ENCODE peak calls at places on chromosomes 5 and 9, in five cellular contexts. One of them, this sample, is unnamed.

GRCh38 chr9:22052376-22052945 is 43.4 kb upstream of the CDKN2B start:
- DNase-seq in upper lobe of left lung: no peak
- DNase-seq in K562: no peak
- DNase-seq in SK-N-SH: no peak
- DNase-seq in HepG2: peak
- DNase-seq in this sample: peak

GRCh38 chr5:32311404-32312193 is 1.1 kb downstream of the MTMR12 start:
- DNase-seq in HepG2: no peak
- DNase-seq in K562: peak
- DNase-seq in SK-N-SH: peak
- DNase-seq in upper lobe of left lung: no peak
- DNase-seq in this sample: no peak

GRCh38 chr9:76926324-76926731 is 20.4 kb upstream of the PRUNE2 start:
- DNase-seq in K562: no peak
- DNase-seq in HepG2: no peak
- DNase-seq in SK-N-SH: no peak
- DNase-seq in upper lobe of left lung: no peak
- DNase-seq in this sample: no peak

GRCh38 chr9:134630393-134630790 is 11.2 kb upstream of the COL5A1 start:
- DNase-seq in SK-N-SH: no peak
- DNase-seq in K562: no peak
- DNase-seq in HepG2: no peak
- DNase-seq in upper lobe of left lung: peak
- DNase-seq in this sample: no peak

GRCh38 chr9:110179734-110180133 is 28.2 kb downstream of the C9orf152 start:
- DNase-seq in K562: no peak
- DNase-seq in upper lobe of left lung: no peak
- DNase-seq in SK-N-SH: no peak
- DNase-seq in HepG2: no peak
- DNase-seq in this sample: no peak

GRCh38 chr9:297104-297794 is 82.6 kb downstream of the DOCK8 start:
- DNase-seq in HepG2: no peak
- DNase-seq in K562: no peak
- DNase-seq in upper lobe of left lung: no peak
- DNase-seq in SK-N-SH: no peak
- DNase-seq in this sample: no peak

GRCh38 chr5:179406031-179406681 is 60.9 kb upstream of the ADAMTS2 start:
- DNase-seq in K562: no peak
- DNase-seq in HepG2: no peak
- DNase-seq in upper lobe of left lung: no peak
- DNase-seq in SK-N-SH: no peak
- DNase-seq in this sample: peak

GRCh38 chr9:91847576-91847975 is 102.5 kb downstream of the ROR2 start:
- DNase-seq in HepG2: no peak
- DNase-seq in K562: no peak
- DNase-seq in SK-N-SH: peak
- DNase-seq in upper lobe of left lung: no peak
- DNase-seq in this sample: no peak

GRCh38 chr9:38059233-38059936 is 9.6 kb downstream of the SHB start:
- DNase-seq in HepG2: peak
- DNase-seq in SK-N-SH: no peak
- DNase-seq in upper lobe of left lung: no peak
- DNase-seq in K562: no peak
- DNase-seq in this sample: no peak

GRCh38 chr9:132507670-132508469 is 74.5 kb upstream of the BARHL1 start:
- DNase-seq in upper lobe of left lung: peak
- DNase-seq in HepG2: peak
- DNase-seq in SK-N-SH: peak
- DNase-seq in K562: peak
- DNase-seq in this sample: no peak

GRCh38 chr9:82554381-82554780 is 508.6 kb downstream of the RASEF start:
- DNase-seq in HepG2: no peak
- DNase-seq in SK-N-SH: peak
- DNase-seq in K562: no peak
- DNase-seq in upper lobe of left lung: no peak
- DNase-seq in this sample: no peak

GRCh38 chr5:28012538-28012937 is 974.2 kb upstream of the CDH9 start:
- DNase-seq in K562: peak
- DNase-seq in SK-N-SH: no peak
- DNase-seq in HepG2: peak
- DNase-seq in upper lobe of left lung: no peak
- DNase-seq in this sample: no peak

GRCh38 chr5:107169871-107170270 is 500.9 kb downstream of the EFNA5 start:
- DNase-seq in upper lobe of left lung: no peak
- DNase-seq in SK-N-SH: no peak
- DNase-seq in K562: no peak
- DNase-seq in HepG2: no peak
- DNase-seq in this sample: no peak

GRCh38 chr9:133256057-133256461 is 18.9 kb downstream of the ABO start:
- DNase-seq in K562: no peak
- DNase-seq in HepG2: no peak
- DNase-seq in upper lobe of left lung: peak
- DNase-seq in SK-N-SH: no peak
- DNase-seq in this sample: no peak

GRCh38 chr9:88511906-88512305 is 23.1 kb upstream of the NXNL2 start:
- DNase-seq in SK-N-SH: no peak
- DNase-seq in upper lobe of left lung: no peak
- DNase-seq in K562: no peak
- DNase-seq in HepG2: no peak
- DNase-seq in this sample: no peak

GRCh38 chr5:157744055-157745011 is 821 bp downstream of the LSM11 start:
- DNase-seq in HepG2: no peak
- DNase-seq in K562: peak
- DNase-seq in SK-N-SH: peak
- DNase-seq in upper lobe of left lung: no peak
- DNase-seq in this sample: no peak

GRCh38 chr5:171367424-171368370 is 20.0 kb upstream of the NPM1 start:
- DNase-seq in upper lobe of left lung: no peak
- DNase-seq in HepG2: no peak
- DNase-seq in SK-N-SH: no peak
- DNase-seq in K562: no peak
- DNase-seq in this sample: no peak

GRCh38 chr9:72169185-72169584 is 19.9 kb downstream of the GDA start:
- DNase-seq in SK-N-SH: no peak
- DNase-seq in K562: no peak
- DNase-seq in HepG2: no peak
- DNase-seq in upper lobe of left lung: no peak
- DNase-seq in this sample: no peak

GRCh38 chr5:52007230-52007858 is 624.1 kb downstream of the ISL1 start:
- DNase-seq in HepG2: peak
- DNase-seq in SK-N-SH: peak
- DNase-seq in K562: peak
- DNase-seq in upper lobe of left lung: no peak
- DNase-seq in this sample: no peak

GRCh38 chr5:91331705-91332104 is 51.4 kb downstream of the ARRDC3 start:
- DNase-seq in upper lobe of left lung: no peak
- DNase-seq in K562: no peak
- DNase-seq in HepG2: no peak
- DNase-seq in SK-N-SH: no peak
- DNase-seq in this sample: no peak

GRCh38 chr9:91162784-91163440 is 198.8 kb downstream of the AUH start:
- DNase-seq in HepG2: no peak
- DNase-seq in upper lobe of left lung: no peak
- DNase-seq in SK-N-SH: no peak
- DNase-seq in K562: peak
- DNase-seq in this sample: no peak

GRCh38 chr9:92071634-92072033 is 43.6 kb downstream of the SPTLC1 start:
- DNase-seq in SK-N-SH: no peak
- DNase-seq in K562: peak
- DNase-seq in HepG2: no peak
- DNase-seq in upper lobe of left lung: no peak
- DNase-seq in this sample: no peak

GRCh38 chr5:79935992-79936643 is 54.9 kb downstream of the MTX3 start:
- DNase-seq in upper lobe of left lung: no peak
- DNase-seq in K562: no peak
- DNase-seq in HepG2: no peak
- DNase-seq in SK-N-SH: no peak
- DNase-seq in this sample: no peak

GRCh38 chr9:130017035-130017909 is 25.7 kb downstream of the FNBP1 start:
- DNase-seq in HepG2: no peak
- DNase-seq in K562: no peak
- DNase-seq in upper lobe of left lung: no peak
- DNase-seq in SK-N-SH: no peak
- DNase-seq in this sample: no peak

GRCh38 chr5:33036128-33036527 is 325.0 kb downstream of the NPR3 start:
- DNase-seq in K562: no peak
- DNase-seq in HepG2: no peak
- DNase-seq in SK-N-SH: no peak
- DNase-seq in upper lobe of left lung: no peak
- DNase-seq in this sample: no peak

GRCh38 chr5:1291611-1292080 is 3.2 kb downstream of the TERT start:
- DNase-seq in SK-N-SH: no peak
- DNase-seq in K562: no peak
- DNase-seq in HepG2: no peak
- DNase-seq in upper lobe of left lung: no peak
- DNase-seq in this sample: no peak

GRCh38 chr9:22043928-22044327 is 34.8 kb upstream of the CDKN2B start:
- DNase-seq in K562: no peak
- DNase-seq in SK-N-SH: no peak
- DNase-seq in HepG2: no peak
- DNase-seq in upper lobe of left lung: no peak
- DNase-seq in this sample: no peak

DNA sequence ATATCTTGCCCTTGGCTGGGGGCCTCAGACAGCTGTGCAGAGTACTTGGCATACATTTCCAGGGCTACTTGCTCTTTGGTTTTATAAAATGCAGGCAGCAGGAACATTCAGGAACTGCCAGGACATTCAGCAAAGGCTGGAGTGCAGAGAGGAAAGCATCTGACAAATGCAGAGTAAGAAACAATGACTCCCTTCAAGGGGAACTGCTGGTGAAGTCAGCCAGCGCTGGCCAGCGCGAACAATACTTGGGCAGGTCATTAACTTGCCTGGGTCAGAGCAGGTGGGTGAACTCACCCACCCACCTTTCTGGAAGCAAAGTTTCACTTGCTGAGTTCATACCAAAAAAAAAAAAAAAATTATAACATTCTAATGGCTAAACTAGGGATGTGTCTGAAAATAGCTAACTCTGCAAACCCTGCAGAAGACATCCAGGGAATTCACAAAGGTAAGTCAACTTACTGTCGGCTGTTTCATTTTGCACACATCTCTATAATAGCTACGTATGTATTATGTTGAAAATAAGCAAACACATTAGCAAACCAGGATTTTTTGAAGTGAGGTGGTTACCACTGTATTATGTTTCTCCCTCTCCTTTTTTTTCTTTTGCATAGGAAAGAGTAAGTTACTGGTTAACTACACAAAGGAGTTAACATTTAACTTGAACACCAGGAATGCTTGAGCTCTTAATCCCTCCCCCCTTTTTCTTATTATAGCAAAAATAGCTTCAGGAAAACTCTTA is 152.2 kb downstream of the GLIS3 start:
- DNase-seq in HepG2: peak
- DNase-seq in upper lobe of left lung: no peak
- DNase-seq in SK-N-SH: no peak
- DNase-seq in K562: no peak
- DNase-seq in this sample: peak
- TF ChIP-seq EP300 in HepG2: no peak
- TF ChIP-seq EP300 in upper lobe of left lung: no peak
- TF ChIP-seq EP300 in SK-N-SH: no peak
- TF ChIP-seq EP300 in K562: no peak
- TF ChIP-seq EP300 in this sample: no peak

DNA sequence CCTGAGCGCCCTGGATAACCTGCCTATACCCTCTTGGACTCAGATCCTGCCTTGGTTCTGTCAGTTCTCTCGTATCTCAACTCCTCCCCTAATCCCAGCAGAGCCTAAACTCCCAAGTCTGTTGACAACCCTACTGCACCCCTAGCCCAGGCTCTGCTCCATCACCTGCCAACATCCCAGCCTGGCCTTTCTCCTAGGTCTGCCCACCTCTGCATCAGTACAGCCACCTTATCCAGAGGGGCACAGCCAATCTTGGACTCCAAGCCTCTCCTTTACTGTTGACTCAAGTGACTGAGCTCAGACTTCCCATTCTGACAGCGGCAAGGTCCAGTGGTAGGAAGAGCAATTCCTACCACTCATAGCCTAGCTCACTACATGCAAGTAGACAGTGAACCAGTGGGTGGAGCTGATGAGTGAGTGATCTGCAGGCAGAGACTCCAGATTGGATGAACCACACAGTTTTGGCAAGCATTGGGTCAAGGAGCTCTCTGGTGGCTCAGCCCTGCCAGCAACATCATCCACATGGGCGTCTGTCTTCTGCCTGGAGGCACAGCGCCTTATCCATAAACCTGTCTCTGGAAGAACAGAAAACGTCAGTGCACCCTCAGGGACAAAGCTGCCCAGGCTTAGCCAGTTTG is 26.5 kb downstream of the TRMO start:
- DNase-seq in HepG2: peak
- DNase-seq in SK-N-SH: no peak
- DNase-seq in upper lobe of left lung: no peak
- DNase-seq in K562: peak
- DNase-seq in this sample: peak
- TF ChIP-seq CTCF in HepG2: peak
- TF ChIP-seq CTCF in SK-N-SH: no peak
- TF ChIP-seq CTCF in upper lobe of left lung: no peak
- TF ChIP-seq CTCF in K562: peak
- TF ChIP-seq CTCF in this sample: no peak

GRCh38 chr5:168694289-168694688 is 115.1 kb upstream of the PANK3 start:
- DNase-seq in HepG2: no peak
- DNase-seq in SK-N-SH: no peak
- DNase-seq in K562: no peak
- DNase-seq in upper lobe of left lung: no peak
- DNase-seq in this sample: no peak

GRCh38 chr5:168697034-168697720 is 118.0 kb upstream of the PANK3 start:
- DNase-seq in upper lobe of left lung: no peak
- DNase-seq in SK-N-SH: no peak
- DNase-seq in HepG2: no peak
- DNase-seq in K562: no peak
- DNase-seq in this sample: no peak

GRCh38 chr5:168695436-168695835 is 116.3 kb upstream of the PANK3 start:
- DNase-seq in HepG2: no peak
- DNase-seq in K562: no peak
- DNase-seq in SK-N-SH: no peak
- DNase-seq in upper lobe of left lung: no peak
- DNase-seq in this sample: no peak

GRCh38 chr5:168699002-168699401 is 119.8 kb upstream of the PANK3 start:
- DNase-seq in HepG2: no peak
- DNase-seq in SK-N-SH: no peak
- DNase-seq in upper lobe of left lung: peak
- DNase-seq in K562: no peak
- DNase-seq in this sample: no peak

DNA sequence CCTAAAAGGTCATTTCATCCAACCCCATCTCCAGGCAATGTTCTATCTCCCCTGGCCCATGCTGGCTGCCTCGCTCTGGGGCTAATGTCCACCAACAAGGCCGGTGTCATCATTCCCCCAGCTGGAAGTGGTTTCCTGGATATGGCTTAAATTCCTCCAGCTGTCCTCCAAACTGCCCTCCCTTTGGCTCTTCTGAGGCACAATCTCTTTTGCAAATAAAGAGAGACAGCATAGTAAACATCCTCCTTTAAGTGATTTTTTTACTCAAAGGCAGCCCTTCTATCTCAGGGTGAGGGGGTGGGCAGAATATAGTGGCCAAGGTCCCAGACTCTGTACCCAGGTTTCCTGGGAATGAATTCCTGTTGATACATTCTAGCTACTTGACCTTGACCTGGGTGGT is 117.4 kb upstream of the PANK3 start:
- DNase-seq in K562: no peak
- DNase-seq in upper lobe of left lung: no peak
- DNase-seq in SK-N-SH: no peak
- DNase-seq in HepG2: peak
- DNase-seq in this sample: no peak
- TF ChIP-seq EP300 in K562: no peak
- TF ChIP-seq EP300 in upper lobe of left lung: no peak
- TF ChIP-seq EP300 in SK-N-SH: no peak
- TF ChIP-seq EP300 in HepG2: peak
- TF ChIP-seq EP300 in this sample: no peak

GRCh38 chr5:86579502-86579901 is 38.2 kb upstream of the COX7C start:
- DNase-seq in SK-N-SH: no peak
- DNase-seq in upper lobe of left lung: no peak
- DNase-seq in K562: no peak
- DNase-seq in HepG2: no peak
- DNase-seq in this sample: no peak
- TF ChIP-seq CTCF in SK-N-SH: no peak
- TF ChIP-seq CTCF in upper lobe of left lung: no peak
- TF ChIP-seq CTCF in K562: no peak
- TF ChIP-seq CTCF in HepG2: no peak
- TF ChIP-seq CTCF in this sample: no peak

This sample was measured in esophagus muscularis mucosa.